ENCODE peak calls at places on chromosomes 3 and 15, in ten cellular contexts. K is AG04450; P is kidney epithelial cell; C is tibial nerve; M is psoas muscle; J is mucosa of descending colon; W is small intestine; H is MM.1S; X is hepatocyte; U is CD8-positive, alpha-beta memory T cell. V is an unnamed sample.

GRCh38 chr15:75646944-75647364 is 758 bp upstream of the SNX33 start:
- DNase-seq in K (no peak), P (no peak), C (no peak), M (no peak), J (peak; percentile 55), W (peak; percentile 56), H (no peak), X (peak; percentile 57), U (no peak), V (no peak)

GRCh38 chr3:52221563-52222318 is 3.7 kb downstream of the TLR9 start:
- DNase-seq in K (no peak), P (no peak), C (no peak), M (no peak), J (no peak), W (no peak), H (no peak), X (no peak), U (peak; percentile 60), V (peak; percentile 57)

GRCh38 chr3:13192471-13193213 is 119.4 kb upstream of the IQSEC1 start:
- DNase-seq in K (no peak), P (no peak), C (no peak), M (no peak), J (no peak), W (no peak), H (no peak), X (peak; percentile 29), U (no peak), V (no peak)

GRCh38 chr3:134299185-134299887 is 48.7 kb upstream of the RYK start:
- DNase-seq in K (no peak), P (no peak), C (no peak), M (no peak), J (peak; percentile 27), W (peak; percentile 78), H (peak; percentile 33), X (peak; percentile 46), U (no peak), V (no peak)

GRCh38 chr15:101451886-101452285 is 37.6 kb downstream of the PCSK6 start:
- DNase-seq in K (no peak), P (no peak), C (no peak), M (no peak), J (no peak), W (no peak), H (no peak), X (no peak), U (no peak), V (no peak)

GRCh38 chr3:87135412-87135811 is 91.7 kb upstream of the CHMP2B start:
- DNase-seq in K (no peak), P (no peak), C (no peak), M (no peak), J (no peak), W (no peak), H (no peak), X (no peak), U (no peak), V (no peak)

GRCh38 chr3:63582943-63583500 is 69.5 kb upstream of the SNTN start:
- DNase-seq in K (no peak), P (no peak), C (no peak), M (no peak), J (no peak), W (no peak), H (no peak), X (no peak), U (no peak), V (no peak)

GRCh38 chr15:39587291-39587909 is 6.5 kb downstream of the THBS1 start:
- DNase-seq in K (no peak), P (no peak), C (no peak), M (no peak), J (no peak), W (no peak), H (no peak), X (no peak), U (no peak), V (no peak)

GRCh38 chr3:72231439-72232196 is 446.7 kb upstream of the PROK2 start:
- DNase-seq in K (no peak), P (no peak), C (no peak), M (peak; percentile 58), J (no peak), W (no peak), H (no peak), X (no peak), U (no peak), V (no peak)

GRCh38 chr15:62068071-62068786 is 1.5 kb downstream of the C2CD4A start:
- DNase-seq in K (no peak), P (no peak), C (no peak), M (peak; percentile 70), J (peak; percentile 45), W (peak; percentile 42), H (peak; percentile 50), X (peak; percentile 66), U (peak; percentile 8), V (peak; percentile 61)

GRCh38 chr3:66021731-66022131 is 17.0 kb downstream of the MAGI1 start:
- DNase-seq in K (no peak), P (no peak), C (no peak), M (no peak), J (peak; percentile 20), W (peak; percentile 70), H (no peak), X (peak; percentile 42), U (no peak), V (peak; percentile 45)

GRCh38 chr3:43054754-43055153 is 51.1 kb downstream of the POMGNT2 start:
- DNase-seq in K (no peak), P (no peak), C (no peak), M (no peak), J (no peak), W (no peak), H (no peak), X (no peak), U (no peak), V (no peak)

DNA sequence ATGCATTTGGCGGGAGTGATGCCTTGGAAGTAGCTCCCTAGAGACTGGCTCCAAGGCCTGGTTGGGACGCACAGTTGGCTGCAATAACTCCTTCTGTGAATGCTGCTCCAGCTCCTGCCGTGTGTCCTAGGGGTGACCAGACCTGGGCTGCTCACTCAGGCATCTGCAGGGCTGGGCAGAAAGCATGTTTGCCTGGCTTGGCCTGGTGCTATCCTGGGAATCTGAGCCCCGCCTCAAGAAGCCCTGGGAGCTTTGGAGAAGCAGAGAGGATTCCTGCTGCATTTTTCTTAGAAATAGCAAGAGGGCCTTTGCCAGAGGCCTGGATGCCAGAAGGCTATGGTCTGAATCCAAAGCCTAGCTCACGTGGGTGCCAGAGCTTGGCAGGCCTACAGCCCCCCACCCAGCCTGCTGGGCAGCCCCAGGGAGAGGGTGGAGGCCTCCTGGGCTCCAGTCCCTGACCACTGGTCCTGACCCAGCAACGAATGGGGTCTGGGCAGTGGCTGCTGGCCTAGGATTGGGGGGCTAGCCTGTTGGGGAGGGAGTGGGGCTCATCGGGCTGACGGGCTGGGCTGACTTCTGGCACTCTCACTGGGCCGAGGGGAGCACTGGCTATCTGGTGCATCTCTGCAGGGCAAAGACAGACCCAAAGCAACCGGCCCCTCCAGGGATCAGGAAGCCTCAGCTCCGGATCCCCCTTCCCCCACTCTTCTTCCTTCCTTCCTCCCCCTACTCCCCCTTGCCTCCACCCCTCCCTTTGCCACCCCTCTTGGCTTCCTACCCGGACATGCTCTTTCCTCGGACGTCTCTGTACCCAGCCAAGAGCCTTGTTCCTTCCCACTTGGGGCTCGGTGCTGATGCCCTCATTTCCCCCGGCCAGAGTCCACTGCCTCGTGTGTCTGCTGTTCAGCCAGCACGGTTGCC is 10.5 kb downstream of the SEMA3F start:
- DNase-seq in K (no peak), P (no peak), C (no peak), M (no peak), J (no peak), W (peak; percentile 90), H (no peak), X (no peak), U (no peak), V (no peak)
- H3K4me3 ChIP-seq in K (no peak overlapping the region), P (no peak overlapping the region), C (no peak overlapping the region), M (peak overlapping the region; percentile 32), J (no peak overlapping the region), W (no peak overlapping the region), H (no peak overlapping the region), X (no peak overlapping the region), U (no peak overlapping the region), V (no peak overlapping the region)

DNA sequence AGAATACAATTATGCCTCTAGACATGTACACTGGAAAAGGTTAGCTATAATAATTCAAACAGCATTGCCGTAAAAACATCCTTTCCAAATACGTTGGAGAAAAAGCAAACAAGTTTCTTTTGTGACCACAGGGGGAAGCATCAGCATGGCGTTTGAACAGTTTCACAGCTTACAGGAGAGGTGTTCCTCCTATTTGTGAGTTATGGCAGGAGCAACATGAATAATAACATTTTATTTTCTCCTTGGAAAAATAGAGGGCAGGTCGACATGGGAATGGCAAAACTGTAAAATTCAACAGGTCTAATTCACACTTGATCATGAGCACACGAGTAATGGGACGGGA is 39.7 kb upstream of the GADL1 start:
- DNase-seq in K (peak; percentile 18), P (no peak), C (no peak), M (no peak), J (peak; percentile 6), W (no peak), H (peak; percentile 39), X (peak; percentile 64), U (no peak), V (no peak)
- H3K4me3 ChIP-seq in K (no peak overlapping the region), P (no peak overlapping the region), C (peak overlapping the region; percentile 6), M (peak overlapping the region; percentile 27), J (no peak overlapping the region), W (no peak overlapping the region), H (no peak overlapping the region), X (no peak overlapping the region), U (no peak overlapping the region), V (no peak overlapping the region)

DNA sequence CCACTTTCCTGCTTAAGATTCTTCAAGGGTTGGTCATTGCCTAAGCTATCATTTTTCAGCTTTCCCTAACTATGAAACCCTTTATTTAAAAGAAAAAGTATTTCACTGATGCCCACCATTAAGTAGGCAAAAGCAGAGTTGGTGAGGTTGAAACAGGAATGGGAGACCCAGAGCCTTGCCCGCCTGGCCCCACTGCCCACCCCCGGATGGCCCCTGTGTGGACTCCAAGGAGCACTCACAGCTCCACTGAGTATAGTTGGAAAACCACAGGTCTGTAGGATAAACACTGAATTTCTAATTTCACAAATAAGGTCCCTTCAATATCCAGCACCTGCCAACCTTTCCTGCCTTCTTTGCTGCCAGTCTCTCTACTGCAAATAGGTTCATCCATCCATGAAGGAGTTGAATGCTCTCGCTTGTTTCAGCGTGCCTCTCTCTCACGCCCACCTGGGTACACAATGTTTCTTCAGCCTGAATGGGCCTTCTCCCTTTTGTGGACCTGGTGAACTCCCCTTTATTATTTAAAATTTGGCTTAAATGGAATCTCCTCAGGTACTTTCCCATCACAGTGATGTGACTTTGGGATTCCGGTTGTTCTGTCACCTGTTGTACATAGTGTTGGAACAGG is 8.7 kb upstream of the ACAP2 start:
- DNase-seq in K (no peak), P (no peak), C (no peak), M (no peak), J (no peak), W (no peak), H (no peak), X (no peak), U (no peak), V (no peak)
- H3K4me3 ChIP-seq in K (peak overlapping the region; percentile 17), P (no peak overlapping the region), C (no peak overlapping the region), M (no peak overlapping the region), J (no peak overlapping the region), W (no peak overlapping the region), H (no peak overlapping the region), X (no peak overlapping the region), U (no peak overlapping the region), V (no peak overlapping the region)

DNA sequence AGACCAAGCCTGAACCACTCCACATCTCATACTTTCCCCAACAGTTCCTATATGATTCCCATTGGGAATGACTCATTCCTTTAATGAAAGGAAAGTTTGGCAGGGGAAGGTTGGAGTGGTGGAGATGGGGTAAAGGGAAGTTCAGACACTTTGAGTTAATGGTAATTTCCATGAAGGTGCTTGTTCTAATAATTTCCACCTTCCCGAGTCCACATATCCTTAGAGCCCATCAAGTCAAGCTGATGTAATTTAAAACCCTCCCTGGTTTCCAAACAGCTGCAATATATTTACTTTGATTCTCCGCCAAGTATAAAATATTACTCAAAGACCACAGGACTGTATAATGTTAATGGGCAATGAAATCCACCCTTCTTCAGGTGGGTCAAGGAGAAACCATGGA is 95.0 kb upstream of the GALNT15 start:
- DNase-seq in K (no peak), P (no peak), C (no peak), M (no peak), J (no peak), W (no peak), H (no peak), X (no peak), U (no peak), V (no peak)
- H3K4me3 ChIP-seq in K (no peak overlapping the region), P (no peak overlapping the region), C (no peak overlapping the region), M (no peak overlapping the region), J (no peak overlapping the region), W (no peak overlapping the region), H (no peak overlapping the region), X (no peak overlapping the region), U (no peak overlapping the region), V (no peak overlapping the region)